ENCODE peak calls at places on chromosomes 6 and 20, in six cellular contexts. One of them, this sample, is unnamed.
A peak's percentile ranks its signal among the peaks of the same experiment; 100 is the strongest.

GRCh38 chr6:161073940-161074339 is 82.4 kb downstream of the MAP3K4 start:
- DNase-seq in A549: no peak
- DNase-seq in spleen: no peak
- DNase-seq in NB4: no peak
- DNase-seq in lower leg skin: no peak
- DNase-seq in gastrocnemius medialis: no peak
- DNase-seq in this sample: no peak

GRCh38 chr6:156262014-156262413 is 515.2 kb upstream of the ARID1B start:
- DNase-seq in A549: no peak
- DNase-seq in spleen: no peak
- DNase-seq in NB4: no peak
- DNase-seq in lower leg skin: peak; percentile 86
- DNase-seq in gastrocnemius medialis: no peak
- DNase-seq in this sample: no peak

GRCh38 chr6:17086469-17086868 is 15.4 kb upstream of the STMND1 start:
- DNase-seq in A549: peak; percentile 53
- DNase-seq in spleen: no peak
- DNase-seq in NB4: peak; percentile 54
- DNase-seq in lower leg skin: peak; percentile 86
- DNase-seq in gastrocnemius medialis: no peak
- DNase-seq in this sample: peak; percentile 76

GRCh38 chr6:137202078-137202477 is 17.1 kb downstream of the IFNGR1 start:
- DNase-seq in A549: no peak
- DNase-seq in spleen: no peak
- DNase-seq in NB4: no peak
- DNase-seq in lower leg skin: no peak
- DNase-seq in gastrocnemius medialis: no peak
- DNase-seq in this sample: no peak

GRCh38 chr6:40962241-40962640 is 76.8 kb downstream of the UNC5CL start:
- DNase-seq in A549: peak; percentile 59
- DNase-seq in spleen: no peak
- DNase-seq in NB4: peak; percentile 68
- DNase-seq in lower leg skin: no peak
- DNase-seq in gastrocnemius medialis: no peak
- DNase-seq in this sample: peak; percentile 65

GRCh38 chr6:14730654-14731053 is 515.2 kb upstream of the JARID2 start:
- DNase-seq in A549: no peak
- DNase-seq in spleen: no peak
- DNase-seq in NB4: no peak
- DNase-seq in lower leg skin: no peak
- DNase-seq in gastrocnemius medialis: no peak
- DNase-seq in this sample: no peak

GRCh38 chr6:140217283-140217682 is 842.8 kb upstream of the CITED2 start:
- DNase-seq in A549: no peak
- DNase-seq in spleen: no peak
- DNase-seq in NB4: no peak
- DNase-seq in lower leg skin: no peak
- DNase-seq in gastrocnemius medialis: no peak
- DNase-seq in this sample: no peak

GRCh38 chr20:17749979-17750721 is 50.4 kb downstream of the BANF2 start:
- DNase-seq in A549: no peak
- DNase-seq in spleen: peak; percentile 80
- DNase-seq in NB4: no peak
- DNase-seq in lower leg skin: peak; percentile 89
- DNase-seq in gastrocnemius medialis: peak; percentile 36
- DNase-seq in this sample: peak; percentile 93

GRCh38 chr20:37384683-37385174 is 38.8 kb downstream of the SRC start:
- DNase-seq in A549: peak; percentile 47
- DNase-seq in spleen: peak; percentile 95
- DNase-seq in NB4: peak; percentile 79
- DNase-seq in lower leg skin: peak; percentile 93
- DNase-seq in gastrocnemius medialis: no peak
- DNase-seq in this sample: peak; percentile 39

GRCh38 chr6:107600936-107601335 is 111.0 kb downstream of the SOBP start:
- DNase-seq in A549: peak; percentile 25
- DNase-seq in spleen: no peak
- DNase-seq in NB4: no peak
- DNase-seq in lower leg skin: no peak
- DNase-seq in gastrocnemius medialis: no peak
- DNase-seq in this sample: peak; percentile 56

GRCh38 chr20:57155415-57155814 is 111.0 kb downstream of the BMP7 start:
- DNase-seq in A549: no peak
- DNase-seq in spleen: peak; percentile 31
- DNase-seq in NB4: no peak
- DNase-seq in lower leg skin: no peak
- DNase-seq in gastrocnemius medialis: no peak
- DNase-seq in this sample: no peak

GRCh38 chr6:123333000-123333756 is 303.6 kb downstream of the TRDN start:
- DNase-seq in A549: no peak
- DNase-seq in spleen: no peak
- DNase-seq in NB4: no peak
- DNase-seq in lower leg skin: no peak
- DNase-seq in gastrocnemius medialis: no peak
- DNase-seq in this sample: no peak

GRCh38 chr20:25308083-25308491 is 60.2 kb downstream of the PYGB start:
- DNase-seq in A549: no peak
- DNase-seq in spleen: peak; percentile 62
- DNase-seq in NB4: peak; percentile 47
- DNase-seq in lower leg skin: no peak
- DNase-seq in gastrocnemius medialis: no peak
- DNase-seq in this sample: no peak

GRCh38 chr20:11001767-11002540 is 328.2 kb upstream of the JAG1 start:
- DNase-seq in A549: peak; percentile 91
- DNase-seq in spleen: no peak
- DNase-seq in NB4: peak; percentile 96
- DNase-seq in lower leg skin: no peak
- DNase-seq in gastrocnemius medialis: peak; percentile 29
- DNase-seq in this sample: peak; percentile 71

GRCh38 chr6:73079611-73079955 is 145.7 kb downstream of the KHDC1L start:
- DNase-seq in A549: no peak
- DNase-seq in spleen: no peak
- DNase-seq in NB4: no peak
- DNase-seq in lower leg skin: no peak
- DNase-seq in gastrocnemius medialis: no peak
- DNase-seq in this sample: no peak

GRCh38 chr20:33729101-33729500 is 2.7 kb upstream of the ZNF341 start:
- DNase-seq in A549: no peak
- DNase-seq in spleen: no peak
- DNase-seq in NB4: no peak
- DNase-seq in lower leg skin: no peak
- DNase-seq in gastrocnemius medialis: no peak
- DNase-seq in this sample: no peak

DNA sequence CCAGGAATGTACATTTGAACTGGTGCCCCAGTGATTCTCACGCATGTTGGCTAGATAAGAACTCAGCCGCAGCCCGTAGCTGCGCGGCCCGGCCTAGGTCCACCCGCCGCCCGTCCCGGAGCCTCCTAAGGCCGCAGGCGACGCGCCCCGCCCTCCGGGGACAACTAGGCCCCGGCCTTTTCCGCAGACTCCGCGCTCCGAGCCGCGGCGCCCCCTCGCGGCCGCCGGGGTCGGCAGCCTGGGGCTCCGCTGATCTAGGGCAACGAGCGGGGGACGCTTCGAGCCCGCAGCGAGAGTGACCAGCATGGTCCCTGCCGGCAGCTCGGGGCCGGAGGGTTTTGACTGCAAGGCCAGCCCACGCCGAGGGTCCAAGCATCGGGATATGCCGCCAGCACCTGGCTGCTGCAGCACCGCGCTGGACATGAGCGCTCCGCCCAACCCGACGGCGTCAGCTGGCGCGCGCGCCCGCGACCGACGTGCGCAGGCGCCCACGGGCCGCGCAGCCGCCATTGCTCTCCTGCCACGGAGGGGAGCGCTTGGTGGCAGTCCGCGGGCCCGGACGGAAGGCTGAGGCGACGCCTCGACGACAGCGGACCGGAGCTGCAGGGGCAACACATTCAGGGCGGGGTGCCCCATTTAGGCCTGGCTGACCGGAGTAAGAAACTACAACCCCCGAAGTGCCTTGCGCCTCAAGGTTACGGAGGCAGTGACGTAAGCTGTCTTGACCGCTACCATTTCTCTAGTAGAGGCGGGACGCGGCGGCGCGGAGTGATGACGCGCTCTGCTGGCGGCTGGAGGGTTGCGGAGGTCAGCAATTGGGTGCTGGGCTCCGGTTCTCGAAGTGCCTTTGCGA is at the start of gene AP5S1:
- DNase-seq in A549: peak; percentile 88
- DNase-seq in spleen: peak; percentile 99
- DNase-seq in NB4: peak; percentile 98
- DNase-seq in lower leg skin: peak; percentile 100
- DNase-seq in gastrocnemius medialis: peak; percentile 96
- DNase-seq in this sample: peak; percentile 96
- TF ChIP-seq POLR2A in A549: peak; percentile 88
- TF ChIP-seq POLR2A in spleen: no peak
- TF ChIP-seq POLR2A in NB4: peak; percentile 76
- TF ChIP-seq POLR2A in lower leg skin: no peak
- TF ChIP-seq POLR2A in gastrocnemius medialis: peak; percentile 60
- TF ChIP-seq POLR2A in this sample: peak; percentile 81

GRCh38 chr20:45419188-45420091 is 3.5 kb downstream of the PIGT start:
- DNase-seq in A549: peak; percentile 72
- DNase-seq in spleen: no peak
- DNase-seq in NB4: no peak
- DNase-seq in lower leg skin: peak; percentile 92
- DNase-seq in gastrocnemius medialis: no peak
- DNase-seq in this sample: peak; percentile 98
- TF ChIP-seq POLR2A in A549: no peak
- TF ChIP-seq POLR2A in spleen: no peak
- TF ChIP-seq POLR2A in NB4: no peak
- TF ChIP-seq POLR2A in lower leg skin: no peak
- TF ChIP-seq POLR2A in gastrocnemius medialis: peak; percentile 23
- TF ChIP-seq POLR2A in this sample: no peak

DNA sequence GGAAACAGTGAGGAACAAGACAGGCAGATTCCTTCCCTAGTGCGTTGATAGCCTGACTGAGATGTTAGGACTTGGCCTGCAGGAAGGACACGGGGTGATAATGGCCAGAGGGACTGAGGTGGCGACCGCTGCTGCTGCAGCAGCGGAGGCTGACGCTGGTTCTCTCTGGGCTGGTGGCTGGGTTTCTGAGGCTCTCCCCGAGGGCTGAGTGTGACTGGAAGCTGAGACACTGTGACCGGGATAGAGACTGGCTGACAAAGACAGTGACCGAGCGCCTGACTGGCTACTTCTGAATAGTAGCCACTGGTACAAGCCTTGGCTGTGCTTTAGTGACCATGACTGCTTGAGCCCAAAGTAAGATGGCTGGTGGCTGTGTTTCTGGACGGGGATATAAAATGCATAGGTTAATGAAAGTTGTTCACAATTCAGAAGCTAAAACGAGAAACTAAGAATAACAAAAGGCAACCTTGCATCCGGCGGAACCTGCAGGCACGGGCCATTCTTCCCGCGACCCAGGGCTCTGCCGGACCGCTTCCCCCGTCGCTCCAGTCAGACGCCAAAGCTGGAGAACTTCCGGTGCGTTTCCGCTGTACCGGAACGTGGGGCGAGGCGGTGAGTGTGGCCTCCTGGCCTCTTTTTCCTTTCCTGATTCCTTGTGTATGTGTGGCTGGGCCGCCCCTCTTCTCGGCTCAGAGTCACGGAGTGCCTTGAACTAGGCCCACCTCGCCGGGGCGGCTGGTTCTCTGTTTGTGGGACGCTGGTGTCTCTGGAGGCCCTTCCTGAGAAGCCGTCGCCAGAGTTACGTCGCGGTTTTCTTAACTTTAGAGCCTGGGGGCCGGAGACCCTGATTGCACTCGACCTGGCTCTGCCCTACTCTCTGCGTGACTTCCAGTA is at the start of gene AAR2:
- DNase-seq in A549: peak; percentile 59
- DNase-seq in spleen: peak; percentile 93
- DNase-seq in NB4: peak; percentile 88
- DNase-seq in lower leg skin: peak; percentile 96
- DNase-seq in gastrocnemius medialis: peak; percentile 58
- DNase-seq in this sample: peak; percentile 69
- TF ChIP-seq POLR2A in A549: peak; percentile 80
- TF ChIP-seq POLR2A in spleen: no peak
- TF ChIP-seq POLR2A in NB4: peak; percentile 80
- TF ChIP-seq POLR2A in lower leg skin: no peak
- TF ChIP-seq POLR2A in gastrocnemius medialis: peak; percentile 62
- TF ChIP-seq POLR2A in this sample: peak; percentile 89

DNA sequence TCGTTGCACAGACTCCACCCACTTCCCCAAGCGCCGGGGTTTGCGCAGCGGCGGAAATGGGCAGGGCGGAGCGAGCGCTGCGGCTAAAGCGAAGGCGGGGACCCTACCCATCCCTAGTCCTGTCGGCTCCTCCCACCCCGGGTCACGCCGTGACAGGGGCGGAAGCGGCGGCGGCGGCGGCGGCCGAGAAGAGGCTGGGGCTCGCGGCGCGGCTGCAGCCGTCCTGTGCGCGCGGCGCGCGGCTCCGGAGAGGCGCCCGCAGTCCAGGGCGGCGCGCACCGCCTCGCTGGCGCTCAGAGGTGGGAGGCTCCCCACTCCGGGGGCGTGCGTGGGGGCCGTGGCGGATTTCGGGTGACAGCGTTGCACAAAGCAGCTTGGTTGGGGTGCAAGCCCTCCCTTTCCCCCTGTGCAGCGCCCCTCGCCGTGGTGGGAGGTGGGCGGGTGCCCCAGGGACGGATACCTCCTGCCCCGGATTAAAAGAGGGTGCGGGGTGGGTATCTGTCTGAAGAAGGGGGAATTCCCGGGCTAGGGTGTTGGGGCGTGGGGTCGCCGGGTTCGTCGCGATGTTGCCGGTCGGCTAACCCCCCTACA is at the start of gene KDM1B:
- DNase-seq in A549: peak; percentile 89
- DNase-seq in spleen: peak; percentile 100
- DNase-seq in NB4: peak; percentile 98
- DNase-seq in lower leg skin: no peak
- DNase-seq in gastrocnemius medialis: peak; percentile 99
- DNase-seq in this sample: peak; percentile 98
- TF ChIP-seq POLR2A in A549: peak; percentile 55
- TF ChIP-seq POLR2A in spleen: no peak
- TF ChIP-seq POLR2A in NB4: peak; percentile 51
- TF ChIP-seq POLR2A in lower leg skin: no peak
- TF ChIP-seq POLR2A in gastrocnemius medialis: peak; percentile 94
- TF ChIP-seq POLR2A in this sample: no peak